ENCODE peak calls at places on chromosomes 16 and 17, in nine cellular contexts. O, K, N, H, G, L, F, R and Q are unnamed samples.

GRCh38 chr17:55737976-55738501 is 12.8 kb upstream of the PCTP start:
- DNase-seq in O (no peak), K (no peak), N (no peak), H (no peak), G (no peak), L (no peak), F (no peak), R (no peak), Q (no peak)

GRCh38 chr17:4898927-4899326 is 409 bp upstream of the C17orf107 start:
- DNase-seq in O (no peak), K (no peak), N (no peak), H (no peak), G (no peak), L (no peak), F (no peak), R (no peak), Q (no peak)

GRCh38 chr17:510223-510917 is 157.8 kb upstream of the RPH3AL start:
- DNase-seq in O (no peak), K (no peak), N (no peak), H (no peak), G (no peak), L (no peak), F (no peak), R (no peak), Q (no peak)

GRCh38 chr16:87538160-87538559 is 45.3 kb upstream of the ZCCHC14 start:
- DNase-seq in O (no peak), K (no peak), N (no peak), H (no peak), G (no peak), L (peak), F (no peak), R (no peak), Q (no peak)

GRCh38 chr17:39022961-39023360 is 55.8 kb upstream of the FBXO47 start:
- DNase-seq in O (no peak), K (no peak), N (no peak), H (no peak), G (no peak), L (peak), F (no peak), R (no peak), Q (no peak)

GRCh38 chr16:82835487-82836160 is 208.9 kb downstream of the CDH13 start:
- DNase-seq in O (no peak), K (no peak), N (no peak), H (no peak), G (no peak), L (peak), F (no peak), R (no peak), Q (no peak)

GRCh38 chr16:73232555-73233422 is 184.9 kb upstream of the ZFHX3 start:
- DNase-seq in O (no peak), K (peak), N (no peak), H (peak), G (peak), L (peak), F (peak), R (no peak), Q (peak)

GRCh38 chr16:85777583-85778310 is 21.6 kb downstream of the EMC8 start:
- DNase-seq in O (no peak), K (peak), N (no peak), H (no peak), G (no peak), L (peak), F (no peak), R (no peak), Q (peak)

GRCh38 chr17:78381601-78382168 is 3.2 kb downstream of the PGS1 start:
- DNase-seq in O (peak), K (peak), N (no peak), H (no peak), G (no peak), L (peak), F (no peak), R (peak), Q (peak)

GRCh38 chr16:25034916-25035315 is 19.7 kb upstream of the ARHGAP17 start:
- DNase-seq in O (no peak), K (no peak), N (no peak), H (no peak), G (no peak), L (no peak), F (no peak), R (no peak), Q (no peak)

GRCh38 chr16:79716645-79717323 is 116.2 kb upstream of the MAF start:
- DNase-seq in O (no peak), K (no peak), N (no peak), H (no peak), G (no peak), L (no peak), F (no peak), R (no peak), Q (no peak)

GRCh38 chr16:67006930-67007658 is 18.7 kb downstream of the CES4A start:
- DNase-seq in O (no peak), K (peak), N (no peak), H (no peak), G (no peak), L (peak), F (no peak), R (no peak), Q (no peak)

GRCh38 chr17:27788919-27789318 is 11.4 kb downstream of the NOS2 start:
- DNase-seq in O (no peak), K (no peak), N (no peak), H (no peak), G (no peak), L (no peak), F (no peak), R (no peak), Q (no peak)

GRCh38 chr16:84982434-84982833 is 28.9 kb downstream of the ZDHHC7 start:
- DNase-seq in O (no peak), K (no peak), N (no peak), H (no peak), G (no peak), L (no peak), F (no peak), R (no peak), Q (no peak)

GRCh38 chr17:76872221-76872873 is 4.1 kb downstream of the MGAT5B start:
- DNase-seq in O (no peak), K (peak), N (no peak), H (no peak), G (no peak), L (peak), F (peak), R (no peak), Q (peak)

GRCh38 chr16:28845173-28846079 is 722 bp downstream of the TUFM start:
- DNase-seq in O (no peak), K (peak), N (no peak), H (peak), G (no peak), L (peak), F (no peak), R (peak), Q (no peak)

GRCh38 chr17:3026856-3027751 is 36.3 kb downstream of the OR1D5 start:
- DNase-seq in O (no peak), K (no peak), N (no peak), H (no peak), G (no peak), L (no peak), F (no peak), R (no peak), Q (no peak)

GRCh38 chr17:18315498-18316360 is 636 bp downstream of the SMCR8 start:
- DNase-seq in O (no peak), K (no peak), N (no peak), H (no peak), G (no peak), L (no peak), F (no peak), R (peak), Q (no peak)

GRCh38 chr16:84643180-84643583 is 5.1 kb upstream of the KLHL36 start:
- DNase-seq in O (no peak), K (peak), N (peak), H (no peak), G (no peak), L (peak), F (peak), R (peak), Q (peak)

GRCh38 chr17:50129946-50130777 is at the start of gene SAMD14:
- DNase-seq in O (peak), K (peak), N (no peak), H (no peak), G (no peak), L (peak), F (no peak), R (no peak), Q (no peak)

GRCh38 chr17:7862692-7863437 is 5.1 kb downstream of the CYB5D1 start:
- DNase-seq in O (no peak), K (peak), N (no peak), H (no peak), G (no peak), L (peak), F (no peak), R (no peak), Q (no peak)

GRCh38 chr17:27320222-27320560 is 26.3 kb downstream of the WSB1 start:
- DNase-seq in O (no peak), K (no peak), N (no peak), H (no peak), G (no peak), L (no peak), F (no peak), R (no peak), Q (no peak)

GRCh38 chr16:88703486-88704309 is 2.5 kb downstream of the RNF166 start:
- DNase-seq in O (peak), K (no peak), N (no peak), H (peak), G (no peak), L (no peak), F (no peak), R (peak), Q (no peak)